ENCODE peak calls at places on chromosomes 12 and 14, in ten cellular contexts. O is GM23338, H is endodermal cell, P is GM23248, U is pancreas, N is tibial artery, F is SJCRH30, S is Peyer's patch, J is H9, T is HL-60. A is an unnamed sample.

GRCh38 chr14:22850944-22851790 is 14.8 kb downstream of the MMP14 start:
- DNase-seq in O (no peak), U (peak), T (peak), P (peak), H (no peak), F (no peak), J (no peak), N (peak), S (peak), A (peak)

GRCh38 chr12:14214495-14214894 is 151.0 kb upstream of the ATF7IP start:
- DNase-seq in H (no peak), O (no peak), U (no peak), F (peak), N (no peak), J (no peak), T (no peak), P (no peak), S (no peak), A (no peak)

GRCh38 chr12:28180791-28181190 is 9.5 kb upstream of the CCDC91 start:
- DNase-seq in P (no peak), H (no peak), U (no peak), F (no peak), T (no peak), O (no peak), S (no peak), J (no peak), N (no peak), A (no peak)

GRCh38 chr14:63891148-63891964 is 38.6 kb downstream of the SYNE2 start:
- DNase-seq in S (no peak), O (peak), J (peak), N (no peak), H (no peak), P (no peak), T (no peak), U (peak), F (no peak), A (no peak)

GRCh38 chr12:38384816-38385491 is 68.4 kb downstream of the ALG10B start:
- DNase-seq in F (peak), T (peak), U (no peak), O (peak), J (peak), H (peak), N (no peak), P (no peak), S (no peak), A (no peak)

GRCh38 chr14:64410084-64410774 is 22.1 kb downstream of the MTHFD1 start:
- DNase-seq in N (no peak), T (no peak), F (no peak), J (peak), S (no peak), O (peak), U (no peak), H (peak), P (peak), A (no peak)

GRCh38 chr14:41609704-41610183 is 3.1 kb downstream of the LRFN5 start:
- DNase-seq in F (peak), P (peak), H (peak), N (peak), O (peak), J (peak), T (no peak), S (no peak), U (no peak), A (peak)

GRCh38 chr14:69008411-69008810 is 29.3 kb upstream of the ACTN1 start:
- DNase-seq in F (peak), J (no peak), N (no peak), U (no peak), P (peak), H (no peak), T (no peak), O (no peak), S (no peak), A (no peak)

GRCh38 chr14:74860899-74861733 is 14.8 kb downstream of the PROX2 start:
- DNase-seq in U (peak), J (peak), S (peak), T (no peak), H (peak), P (peak), N (peak), O (peak), F (peak), A (peak)

GRCh38 chr14:24665440-24665991 is 31.5 kb upstream of the GZMB start:
- DNase-seq in T (no peak), S (no peak), J (no peak), H (no peak), P (no peak), U (no peak), F (no peak), O (no peak), N (no peak), A (no peak)

GRCh38 chr14:58138065-58138718 is 13.8 kb downstream of the ARMH4 start:
- DNase-seq in F (peak), O (no peak), T (no peak), H (peak), U (no peak), P (no peak), J (no peak), S (no peak), N (no peak), A (no peak)

GRCh38 chr12:24596768-24597388 is 352.0 kb downstream of the BCAT1 start:
- DNase-seq in P (peak), N (no peak), H (no peak), U (no peak), T (no peak), J (no peak), S (no peak), F (peak), O (peak), A (no peak)

GRCh38 chr12:92987846-92988621 is 58.9 kb upstream of the EEA1 start:
- DNase-seq in F (peak), S (peak), U (peak), T (peak), P (no peak), J (peak), O (peak), N (peak), H (peak), A (no peak)

GRCh38 chr14:81829447-81829846 is 295.8 kb upstream of the SEL1L start:
- DNase-seq in P (no peak), F (no peak), S (no peak), T (no peak), H (no peak), N (no peak), O (no peak), U (no peak), J (no peak), A (peak)

GRCh38 chr14:52369305-52369781 is 55.2 kb downstream of the PTGER2 start:
- DNase-seq in J (no peak), T (no peak), O (no peak), U (no peak), F (no peak), N (no peak), H (no peak), P (peak), S (no peak), A (no peak)

GRCh38 chr14:103380719-103381377 is 4.4 kb upstream of the MARK3 start:
- DNase-seq in O (no peak), H (no peak), N (no peak), U (no peak), T (peak), J (no peak), F (no peak), S (no peak), P (peak), A (no peak)

GRCh38 chr12:130816055-130816454 is 23.0 kb downstream of the STX2 start:
- DNase-seq in U (no peak), O (no peak), S (no peak), N (no peak), F (peak), J (no peak), P (no peak), H (peak), T (no peak), A (no peak)

GRCh38 chr14:72855913-72856312 is 38.0 kb downstream of the DPF3 start:
- DNase-seq in F (no peak), T (no peak), O (no peak), N (no peak), P (peak), U (no peak), J (no peak), S (no peak), H (no peak), A (no peak)

GRCh38 chr12:110721570-110721969 is 21.1 kb downstream of the PPP1CC start:
- DNase-seq in N (no peak), U (no peak), P (no peak), F (no peak), H (no peak), T (no peak), S (no peak), O (no peak), J (no peak), A (no peak)

GRCh38 chr14:26088260-26088659 is 509.6 kb downstream of the NOVA1 start:
- DNase-seq in P (no peak), S (no peak), O (peak), U (no peak), J (peak), F (no peak), N (no peak), T (no peak), H (peak), A (no peak)
- H3K27ac ChIP-seq in P (no peak), S (no peak), O (no peak), U (no peak), J (no peak), F (no peak), N (no peak), T (no peak), H (no peak), A (no peak)

DNA sequence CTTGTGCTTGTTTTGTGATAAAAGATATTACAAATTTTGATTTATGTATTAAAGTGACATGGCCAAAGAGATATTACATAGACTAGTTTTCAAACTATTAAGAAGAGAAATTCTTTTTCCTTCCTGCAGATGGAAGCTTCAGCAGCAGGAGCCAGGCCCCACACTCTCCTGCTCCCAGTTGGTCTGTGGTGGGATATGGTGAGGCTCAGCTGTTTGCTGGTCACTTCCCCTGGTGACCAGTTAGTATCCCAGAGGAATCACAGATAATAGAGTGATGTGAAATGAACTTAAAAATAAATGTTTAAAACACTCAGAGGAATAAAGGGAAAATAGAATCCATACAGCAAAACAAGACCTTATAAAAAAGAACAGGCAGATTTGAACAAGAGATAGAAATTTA is 154.7 kb downstream of the KTN1 start:
- DNase-seq in H (no peak), O (no peak), U (no peak), N (no peak), S (no peak), J (no peak), P (no peak), F (no peak), T (no peak), A (no peak)
- H3K27ac ChIP-seq in H (no peak), O (no peak), U (no peak), N (no peak), S (no peak), J (no peak), P (no peak), F (no peak), T (no peak), A (no peak)

DNA sequence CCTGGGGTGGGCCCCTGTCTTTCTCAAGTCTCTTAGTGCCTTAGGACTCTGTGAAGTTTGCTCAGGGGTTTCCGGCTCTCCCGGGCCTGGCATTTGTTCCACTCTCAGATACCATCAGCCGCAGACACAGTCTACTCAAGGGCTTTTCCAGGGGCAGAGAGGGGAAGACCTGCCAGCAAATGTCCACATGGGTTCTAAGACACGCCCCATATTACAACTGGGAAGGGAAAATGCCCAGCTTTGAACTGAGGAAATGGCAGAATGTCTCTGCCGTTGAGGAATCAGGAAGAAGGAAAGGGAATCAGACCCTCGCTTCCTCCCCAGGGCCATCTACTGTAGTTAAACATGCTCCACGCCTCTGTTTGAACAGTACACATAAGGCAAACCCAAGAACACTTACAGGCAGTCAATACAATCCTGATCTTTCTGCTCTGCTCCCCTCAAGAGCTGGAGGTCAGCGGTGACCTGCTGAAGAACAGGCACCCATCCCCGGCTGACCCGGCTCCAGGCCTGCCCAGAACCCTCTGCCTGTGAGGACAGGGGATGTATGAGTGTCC is 7.9 kb downstream of the CCDC85C start:
- DNase-seq in J (no peak), H (no peak), O (no peak), T (no peak), P (no peak), N (no peak), F (no peak), U (peak), S (no peak), A (no peak)
- H3K27ac ChIP-seq in J (no peak), H (no peak), O (no peak), T (no peak), P (no peak), N (no peak), F (no peak), U (peak), S (peak), A (peak)

DNA sequence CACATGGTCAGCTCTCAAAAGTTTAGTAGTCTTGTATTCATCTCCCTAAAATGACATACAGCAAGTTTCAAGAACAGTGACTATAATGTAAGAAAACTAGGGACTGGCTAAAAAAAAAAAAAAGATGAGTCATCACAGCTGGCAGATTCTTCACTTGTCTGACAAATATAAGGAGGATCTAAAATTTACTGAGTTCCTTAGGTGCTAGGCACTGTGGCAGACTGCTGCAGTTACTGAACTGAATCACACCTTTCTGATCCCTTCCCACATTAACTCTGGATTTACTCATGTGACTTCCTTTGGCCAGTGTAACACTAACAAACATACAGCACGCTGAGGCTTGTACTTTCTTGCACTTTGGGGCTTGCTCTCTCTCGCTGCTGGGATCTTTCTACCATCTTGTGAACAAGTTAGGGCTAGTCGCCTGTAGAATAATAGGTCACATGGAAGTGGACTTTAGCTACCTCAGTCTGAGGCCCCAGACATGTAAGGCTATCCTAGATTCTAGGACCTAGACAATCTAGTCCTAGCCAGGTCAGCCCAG is 32.1 kb downstream of the BAZ1A start:
- DNase-seq in N (no peak), S (no peak), F (peak), U (no peak), P (peak), J (no peak), O (no peak), T (peak), H (peak), A (no peak)
- H3K27ac ChIP-seq in N (no peak), S (no peak), F (no peak), U (no peak), P (peak), J (no peak), O (peak), T (peak), H (no peak), A (no peak)

DNA sequence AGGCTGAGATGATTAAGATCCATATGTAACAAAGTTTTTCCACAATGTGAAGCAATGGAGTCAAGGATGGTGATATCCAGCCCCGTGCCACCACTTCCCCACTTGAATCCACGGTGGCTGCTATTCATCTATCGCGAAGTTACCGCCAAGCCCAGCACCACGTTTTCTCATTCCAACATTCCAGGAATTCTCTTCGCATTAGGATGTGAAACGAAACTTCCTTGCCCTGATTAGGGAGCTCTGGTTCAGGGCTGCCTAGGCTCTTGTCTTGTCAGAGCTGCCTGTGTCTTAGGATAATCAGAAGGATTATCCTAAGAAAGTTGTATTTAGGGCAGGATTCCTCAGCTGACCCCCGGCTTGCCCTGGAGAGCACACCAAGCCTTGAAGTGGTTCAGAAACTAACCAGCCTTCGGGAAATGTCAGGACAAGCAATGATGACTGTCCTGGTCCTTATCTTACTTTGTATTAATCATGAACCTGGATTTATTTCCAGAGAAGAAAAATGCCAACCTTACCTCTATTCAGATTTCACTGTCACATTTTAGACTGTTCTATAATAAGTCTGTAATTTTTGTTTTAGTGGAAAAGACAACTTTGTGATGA is 114.8 kb upstream of the PCED1B start:
- DNase-seq in H (peak), N (no peak), O (peak), J (peak), P (peak), F (peak), U (no peak), T (no peak), S (no peak), A (peak)
- H3K27ac ChIP-seq in H (peak), N (peak), O (no peak), J (no peak), P (peak), F (peak), U (no peak), T (no peak), S (no peak), A (peak)

GRCh38 chr14:70162353-70162752 is 26.4 kb downstream of the SLC8A3 start:
- DNase-seq in F (no peak), H (no peak), P (no peak), S (no peak), J (no peak), O (no peak), T (no peak), U (no peak), N (no peak), A (no peak)
- H3K27ac ChIP-seq in F (no peak), H (no peak), P (no peak), S (no peak), J (no peak), O (no peak), T (no peak), U (no peak), N (no peak), A (no peak)

DNA sequence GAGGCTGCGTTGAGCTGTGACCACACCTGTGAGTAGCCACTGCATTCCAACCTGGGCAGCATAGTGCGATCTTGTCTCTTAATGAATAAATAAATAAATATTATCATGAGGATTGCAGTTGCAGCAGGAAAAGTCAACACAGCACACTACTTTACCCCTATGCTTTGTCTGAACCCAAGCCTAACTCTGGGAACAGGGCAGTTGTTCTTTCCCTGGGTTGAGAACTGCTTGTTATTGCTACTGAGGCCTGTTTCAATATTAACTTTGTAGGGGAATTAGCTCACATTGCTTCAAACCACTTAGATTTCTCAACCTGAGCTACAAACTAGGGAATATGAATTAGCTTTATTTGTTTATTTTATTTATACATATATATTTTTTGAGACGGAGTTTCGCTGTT is 102.5 kb downstream of the SCN8A start:
- DNase-seq in P (no peak), J (no peak), H (no peak), N (no peak), F (no peak), T (no peak), O (no peak), S (no peak), U (no peak), A (no peak)
- H3K27ac ChIP-seq in P (no peak), J (no peak), H (no peak), N (no peak), F (no peak), T (no peak), O (no peak), S (no peak), U (no peak), A (no peak)

DNA sequence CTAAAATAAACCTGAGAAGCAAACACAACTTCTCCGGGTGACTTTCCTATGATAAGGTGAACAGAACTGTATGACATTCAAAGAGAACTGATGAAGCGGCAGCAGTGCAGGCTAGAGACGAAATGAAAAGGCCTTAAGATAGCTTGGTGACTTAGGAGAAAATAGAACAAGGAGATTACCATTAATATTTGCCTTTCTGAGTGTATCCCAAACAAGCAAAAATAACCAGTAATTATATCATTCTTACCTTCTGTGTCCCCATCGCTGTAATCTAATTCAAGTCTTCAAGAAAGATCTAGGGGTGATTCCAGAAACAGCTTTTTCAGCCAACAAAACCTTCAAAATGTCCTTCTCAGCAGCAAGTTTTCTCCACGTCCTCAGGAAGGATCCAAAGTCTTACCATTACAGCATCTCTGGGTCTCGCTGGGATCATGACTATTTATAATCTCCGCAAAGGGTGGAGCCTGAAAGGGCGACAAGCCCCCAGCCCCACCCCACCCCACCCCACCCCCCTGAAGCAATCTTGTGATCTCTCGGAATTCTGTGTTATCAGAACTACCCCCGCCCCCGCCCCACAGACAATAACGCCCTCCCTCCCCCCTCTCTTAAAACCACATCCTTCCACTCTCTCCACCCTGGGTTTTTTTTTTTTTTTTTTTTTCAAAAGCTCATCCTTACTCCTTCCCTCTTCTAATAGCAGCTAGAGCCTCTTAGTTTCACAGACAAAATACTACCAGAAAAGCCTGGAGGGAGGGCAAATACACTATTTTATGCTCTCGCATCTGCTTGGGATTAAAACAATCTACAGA is at the start of gene SLC2A3:
- DNase-seq in J (peak), H (peak), O (peak), N (peak), S (peak), U (peak), P (peak), T (peak), F (peak), A (peak)
- H3K27ac ChIP-seq in J (peak), H (peak), O (peak), N (peak), S (peak), U (peak), P (peak), T (peak), F (no peak), A (peak)

GRCh38 chr12:70366581-70367267 is 634 bp downstream of the KCNMB4 start:
- DNase-seq in J (peak), O (peak), H (peak), F (peak), U (peak), S (peak), P (peak), N (peak), T (no peak), A (peak)
- H3K27ac ChIP-seq in J (no peak), O (no peak), H (peak), F (peak), U (no peak), S (no peak), P (no peak), N (peak), T (no peak), A (peak)

GRCh38 chr12:101174576-101174975 is 35.5 kb downstream of the SLC5A8 start:
- DNase-seq in H (no peak), O (no peak), S (peak), J (no peak), P (no peak), T (no peak), N (no peak), F (no peak), U (no peak), A (no peak)

GRCh38 chr12:101168000-101168399 is 42.0 kb downstream of the SLC5A8 start:
- DNase-seq in O (no peak), U (no peak), H (no peak), S (no peak), P (no peak), N (no peak), T (no peak), F (no peak), J (no peak), A (no peak)

GRCh38 chr12:101172316-101172715 is 37.7 kb downstream of the SLC5A8 start:
- DNase-seq in U (no peak), S (no peak), P (peak), J (peak), H (peak), N (no peak), O (peak), F (peak), T (peak), A (no peak)

GRCh38 chr12:101173197-101173749 is 36.8 kb downstream of the SLC5A8 start:
- DNase-seq in F (peak), S (no peak), P (no peak), N (no peak), T (no peak), J (no peak), U (no peak), H (peak), O (no peak), A (no peak)
- H3K27ac ChIP-seq in F (no peak), S (no peak), P (no peak), N (no peak), T (no peak), J (no peak), U (no peak), H (no peak), O (no peak), A (no peak)

A was measured in heart left ventricle.